ENCODE peak calls at places on chromosome 20, in five cellular contexts. T is A549, E is astrocyte of the spinal cord, R is sigmoid colon, B is foreskin fibroblast. M is an unnamed sample.

GRCh38 chr20:61581825-61582188 is 329.7 kb downstream of the CDH4 start:
- DNase-seq in T (no peak), E (no peak), R (no peak), B (no peak), M (no peak)

GRCh38 chr20:54649511-54649962 is 174.1 kb downstream of the DOK5 start:
- DNase-seq in T (peak), E (peak), R (peak), B (peak), M (no peak)

GRCh38 chr20:23634985-23635767 is 2.6 kb downstream of the CST3 start:
- DNase-seq in T (no peak), E (no peak), R (no peak), B (no peak), M (no peak)

GRCh38 chr20:17762873-17763557 is 63.2 kb downstream of the BANF2 start:
- DNase-seq in T (no peak), E (no peak), R (no peak), B (no peak), M (no peak)

GRCh38 chr20:24406761-24407550 is 62.5 kb upstream of the SYNDIG1 start:
- DNase-seq in T (no peak), E (peak), R (no peak), B (peak), M (no peak)

GRCh38 chr20:18011951-18012645 is 43.3 kb downstream of the MGME1 start:
- DNase-seq in T (no peak), E (no peak), R (no peak), B (no peak), M (no peak)

GRCh38 chr20:45999908-46000570 is 8.7 kb upstream of the MMP9 start:
- DNase-seq in T (no peak), E (no peak), R (peak), B (no peak), M (no peak)

GRCh38 chr20:33578510-33578909 is 83.6 kb upstream of the C20orf144 start:
- DNase-seq in T (no peak), E (peak), R (no peak), B (peak), M (no peak)

GRCh38 chr20:36399147-36399968 is 93.2 kb downstream of the DLGAP4 start:
- DNase-seq in T (peak), E (peak), R (no peak), B (no peak), M (no peak)

GRCh38 chr20:20743511-20744169 is 31.2 kb upstream of the RALGAPA2 start:
- DNase-seq in T (no peak), E (peak), R (peak), B (no peak), M (no peak)

GRCh38 chr20:21241400-21241799 is 61.7 kb upstream of the XRN2 start:
- DNase-seq in T (no peak), E (no peak), R (no peak), B (no peak), M (no peak)

GRCh38 chr20:57158474-57158873 is 108.0 kb downstream of the BMP7 start:
- DNase-seq in T (no peak), E (no peak), R (no peak), B (no peak), M (no peak)

GRCh38 chr20:63696628-63697356 is at the start of gene TNFRSF6B:
- DNase-seq in T (no peak), E (no peak), R (peak), B (no peak), M (no peak)

GRCh38 chr20:46220808-46221207 is 87.5 kb downstream of the CDH22 start:
- DNase-seq in T (peak), E (no peak), R (no peak), B (no peak), M (no peak)

GRCh38 chr20:50360218-50360672 is 149.9 kb upstream of the PTPN1 start:
- DNase-seq in T (no peak), E (no peak), R (peak), B (no peak), M (no peak)

GRCh38 chr20:44785768-44786167 is 24.6 kb downstream of the RIMS4 start:
- DNase-seq in T (peak), E (no peak), R (no peak), B (no peak), M (no peak)

GRCh38 chr20:37220796-37221195 is 40.8 kb downstream of the GHRH start:
- DNase-seq in T (no peak), E (no peak), R (no peak), B (peak), M (no peak)

GRCh38 chr20:43563429-43563828 is 4.6 kb downstream of the SGK2 start:
- DNase-seq in T (peak), E (no peak), R (no peak), B (no peak), M (no peak)

GRCh38 chr20:23085415-23086055 is 589 bp downstream of the CD93 start:
- DNase-seq in T (no peak), E (no peak), R (no peak), B (no peak), M (no peak)

GRCh38 chr20:9594284-9594875 is 80.0 kb downstream of the LAMP5 start:
- DNase-seq in T (peak), E (no peak), R (no peak), B (no peak), M (no peak)

DNA sequence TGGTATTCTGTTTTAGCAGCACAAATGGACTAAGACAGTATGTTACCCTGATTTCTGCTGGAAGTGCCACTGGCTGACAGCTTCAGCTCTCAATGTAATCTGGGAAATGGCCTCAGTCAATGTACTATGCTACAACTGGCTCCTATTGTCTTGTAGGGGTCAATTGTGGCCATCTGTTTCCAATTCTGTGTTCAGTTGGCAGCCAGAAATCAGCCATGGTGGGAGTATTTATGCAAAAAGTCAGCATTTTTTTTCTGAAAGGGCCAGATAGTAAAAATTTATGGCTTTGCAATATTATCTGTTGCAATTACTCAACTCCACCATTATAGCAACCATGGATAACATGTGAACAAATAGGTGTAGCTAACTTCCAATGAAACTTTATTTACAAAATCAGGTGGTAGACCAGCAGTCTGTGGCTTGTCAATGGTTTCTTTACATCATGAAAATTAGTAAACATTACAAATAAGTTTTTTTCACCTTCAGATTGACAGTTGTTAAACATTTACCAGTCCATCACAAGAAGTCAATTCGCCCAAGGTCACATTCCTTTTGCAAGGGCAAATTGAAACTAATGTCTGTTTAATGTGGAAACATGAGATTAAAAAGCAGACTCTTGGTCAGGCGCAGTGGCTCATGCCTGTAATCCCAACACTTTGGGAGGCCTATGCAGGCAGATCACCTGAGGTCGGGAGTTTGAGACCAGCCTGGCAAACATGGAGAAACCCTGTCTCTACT is 58.3 kb upstream of the TSHZ2 start:
- DNase-seq in T (no peak), E (no peak), R (no peak), B (no peak), M (no peak)
- TF ChIP-seq CTCF in T (no peak), E (no peak), R (no peak), B (no peak), M (no peak)

DNA sequence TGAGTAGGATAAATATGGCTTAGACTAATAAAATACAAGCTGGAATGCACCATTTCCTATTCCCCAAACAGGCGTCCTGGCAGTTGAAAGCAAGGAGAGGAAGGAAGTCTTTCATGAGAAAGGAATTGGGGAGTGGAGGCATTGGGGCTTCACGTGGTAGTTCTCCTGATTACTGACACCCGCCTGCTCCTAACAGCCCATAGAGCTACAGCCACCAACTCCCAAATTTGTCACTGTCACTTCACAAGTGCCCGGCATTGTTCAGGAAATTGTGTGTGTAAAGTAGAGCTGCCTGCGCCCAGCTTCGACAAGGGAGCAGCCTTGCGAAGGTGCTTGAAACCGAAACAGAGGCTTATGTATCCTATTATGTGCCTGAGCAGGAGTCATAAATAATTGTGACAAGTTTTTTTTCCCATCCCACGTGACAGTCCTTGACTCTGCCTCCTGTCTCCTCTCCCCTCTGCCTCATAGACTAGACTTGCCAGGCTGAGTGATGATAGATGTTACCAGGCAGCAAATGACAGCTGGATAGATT is 301.7 kb upstream of the ZFP64 start:
- DNase-seq in T (no peak), E (peak), R (no peak), B (no peak), M (no peak)
- H3K4me3 ChIP-seq in T (no peak), E (peak), R (no peak), B (peak), M (peak)

DNA sequence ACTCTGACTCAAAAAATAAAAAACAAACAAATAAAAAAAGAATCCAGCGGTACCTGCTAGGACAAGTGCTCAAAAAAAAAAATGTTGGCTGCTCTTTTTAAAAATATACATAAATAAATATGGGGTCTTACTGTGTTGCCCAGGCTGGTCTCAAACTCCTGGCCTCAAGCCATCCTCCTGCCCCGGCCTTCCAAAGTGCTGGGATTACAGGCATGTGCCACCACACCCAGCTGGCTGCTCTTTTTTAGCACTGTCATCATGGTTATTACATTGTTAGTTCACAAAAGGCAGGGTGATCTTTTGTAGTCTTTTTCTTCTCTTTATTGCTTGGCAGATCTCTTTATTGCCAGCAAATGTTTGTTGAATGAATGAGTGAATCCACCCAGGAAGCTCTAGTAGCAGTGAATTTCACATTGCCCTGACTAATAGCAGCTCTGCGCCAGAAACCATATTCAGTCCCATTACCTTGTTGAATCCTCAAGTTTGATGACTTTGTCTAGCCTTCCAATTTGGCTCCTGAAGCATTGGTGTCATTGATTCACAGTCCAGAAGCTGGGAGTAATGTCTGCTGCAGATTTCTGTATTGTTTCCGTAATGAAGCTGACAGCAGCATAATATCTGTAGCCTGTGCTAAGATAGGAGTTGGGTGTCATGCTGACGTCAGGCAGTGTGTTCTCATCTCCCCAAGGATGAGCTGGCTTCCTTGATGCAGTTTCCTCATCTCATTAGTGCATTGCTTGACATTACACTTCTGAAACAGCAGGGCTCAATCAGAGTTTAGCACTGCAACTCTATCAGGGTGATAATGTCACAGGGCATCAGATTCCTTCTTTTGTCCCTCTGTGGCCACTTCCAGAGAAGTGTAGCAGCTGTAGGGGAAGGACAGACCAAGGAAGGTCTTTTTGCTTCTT is 84.9 kb upstream of the TGM3 start:
- DNase-seq in T (peak), E (peak), R (no peak), B (peak), M (peak)
- TF ChIP-seq CTCF in T (no peak), E (no peak), R (no peak), B (peak), M (no peak)

DNA sequence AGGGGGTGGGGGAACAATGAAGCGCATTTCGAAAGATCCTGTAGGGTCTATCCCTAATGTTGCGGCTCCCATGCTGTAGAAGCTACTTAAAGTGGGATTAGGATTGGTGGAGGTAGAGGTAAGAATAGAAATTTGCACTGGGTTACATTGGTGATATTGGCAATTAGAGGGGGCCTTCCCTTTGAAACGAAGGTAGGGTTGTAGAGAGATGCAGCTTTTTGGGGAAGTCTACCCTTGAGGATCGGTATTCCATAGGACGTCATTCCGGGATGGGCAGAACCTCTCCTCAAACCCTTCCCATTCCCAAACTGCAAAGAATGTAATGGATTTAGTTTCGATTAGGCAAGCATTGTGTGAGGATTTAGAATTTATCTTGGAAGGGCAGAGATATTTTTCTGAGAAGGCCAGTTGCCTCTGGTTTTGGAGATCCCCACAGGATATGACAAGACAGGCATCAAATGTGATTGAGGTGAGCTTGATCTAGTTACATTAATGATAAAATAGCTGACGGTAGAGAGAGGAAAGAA is 5.4 kb upstream of the ZNFX1 start:
- DNase-seq in T (no peak), E (no peak), R (no peak), B (no peak), M (no peak)
- H3K4me3 ChIP-seq in T (peak), E (peak), R (no peak), B (no peak), M (peak)

GRCh38 chr20:4998160-4998651 is 3.1 kb downstream of the SLC23A2 start:
- DNase-seq in T (peak), E (no peak), R (no peak), B (no peak), M (no peak)
- TF ChIP-seq CTCF in T (no peak), E (peak), R (no peak), B (no peak), M (no peak)

DNA sequence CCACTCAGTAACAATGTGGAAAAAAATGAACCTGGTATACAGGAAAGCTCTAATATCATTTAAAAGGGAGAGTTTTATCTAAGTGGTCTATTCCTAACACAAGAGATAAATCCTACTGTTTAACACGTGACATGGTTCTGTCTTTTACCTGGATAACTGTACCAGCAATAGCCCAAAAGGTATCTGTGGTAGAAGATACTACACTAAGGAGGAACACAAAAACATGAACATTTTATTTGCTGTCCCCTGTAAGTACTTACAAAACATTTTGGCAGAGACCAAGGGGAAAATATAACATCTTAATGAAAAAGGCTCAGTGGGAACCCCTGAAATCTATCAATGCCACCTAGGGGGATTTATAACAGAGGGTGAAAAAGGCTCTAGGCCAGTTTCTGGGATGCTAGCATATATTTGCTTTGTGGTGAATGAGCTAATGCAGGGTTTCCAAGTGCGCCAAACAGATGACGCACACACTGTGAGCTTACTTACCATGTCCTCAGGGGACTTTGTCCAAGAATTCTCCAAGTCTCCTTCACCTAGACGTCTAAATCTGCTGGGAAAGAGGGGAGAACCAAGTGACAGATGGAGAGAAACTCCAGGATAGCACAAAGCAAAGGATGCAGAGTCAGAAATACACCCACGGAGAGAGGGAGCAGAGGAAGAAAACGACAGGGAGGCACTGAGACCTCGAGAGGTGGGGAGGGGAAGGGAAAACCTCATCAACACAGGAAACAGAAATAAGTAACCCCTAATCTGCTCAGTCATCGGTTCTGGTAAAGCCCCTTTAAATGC is 147.9 kb upstream of the PRND start:
- DNase-seq in T (peak), E (peak), R (peak), B (peak), M (peak)
- H3K4me3 ChIP-seq in T (peak), E (no peak), R (no peak), B (peak), M (no peak)

M was measured in AG04449.